ENCODE peak calls at places on chromosomes 11 and 22, in nine cellular contexts. E is body of pancreas; S is fibroblast of lung; N is breast epithelium; D is Panc1; M is colonic mucosa; U is naive thymus-derived CD4-positive, alpha-beta T cell; W is tibial artery; X is heart right ventricle. A is an unnamed sample. For H3K4me1, the result is how much of the 10 kb centered on the place peaks cover.

GRCh38 chr22:44891791-44892190 is 118.0 kb downstream of the PHF21B start:
- DNase-seq in E (no peak), S (no peak), N (peak), D (no peak), M (no peak), U (no peak), W (no peak), X (no peak), A (no peak)

GRCh38 chr11:102139081-102139498 is 28.8 kb downstream of the YAP1 start:
- DNase-seq in E (no peak), S (peak), N (no peak), D (no peak), M (no peak), U (no peak), W (peak), X (peak), A (no peak)

GRCh38 chr11:64990222-64990918 is 6.4 kb downstream of the BATF2 start:
- DNase-seq in E (no peak), S (peak), N (no peak), D (no peak), M (no peak), U (no peak), W (peak), X (peak), A (no peak)

GRCh38 chr22:48894064-48894671 is 933.5 kb downstream of the BRD1 start:
- DNase-seq in E (no peak), S (no peak), N (no peak), D (no peak), M (peak), U (no peak), W (no peak), X (no peak), A (no peak)

GRCh38 chr11:57405271-57405890 is 14.9 kb upstream of the PRG2 start:
- DNase-seq in E (no peak), S (no peak), N (no peak), D (no peak), M (no peak), U (no peak), W (no peak), X (no peak), A (no peak)

GRCh38 chr11:19241260-19242183 is 777 bp upstream of the E2F8 start:
- DNase-seq in E (peak), S (no peak), N (no peak), D (no peak), M (peak), U (peak), W (no peak), X (peak), A (no peak)

GRCh38 chr11:70024773-70025045 is 53.4 kb upstream of the ANO1 start:
- DNase-seq in E (no peak), S (no peak), N (no peak), D (no peak), M (no peak), U (no peak), W (peak), X (no peak), A (no peak)

GRCh38 chr11:35549787-35550186 is 24.4 kb upstream of the PAMR1 start:
- DNase-seq in E (no peak), S (peak), N (no peak), D (no peak), M (no peak), U (no peak), W (no peak), X (no peak), A (no peak)

GRCh38 chr11:113553235-113553634 is 78.0 kb upstream of the DRD2 start:
- DNase-seq in E (no peak), S (peak), N (no peak), D (no peak), M (no peak), U (no peak), W (peak), X (no peak), A (peak)

GRCh38 chr11:61488651-61489291 is 19.8 kb upstream of the LRRC10B start:
- DNase-seq in E (peak), S (peak), N (peak), D (no peak), M (peak), U (no peak), W (peak), X (peak), A (peak)

GRCh38 chr22:41237707-41238569 is 2.8 kb downstream of the CHADL start:
- DNase-seq in E (peak), S (peak), N (peak), D (no peak), M (peak), U (peak), W (peak), X (peak), A (peak)

GRCh38 chr11:116930177-116930576 is 92.8 kb upstream of the APOA1 start:
- DNase-seq in E (no peak), S (peak), N (no peak), D (no peak), M (peak), U (peak), W (no peak), X (peak), A (no peak)

GRCh38 chr11:76313913-76314740 is 66.8 kb downstream of the THAP12 start:
- DNase-seq in E (no peak), S (no peak), N (no peak), D (no peak), M (no peak), U (no peak), W (no peak), X (no peak), A (no peak)

GRCh38 chr11:61392991-61393595 is 706 bp downstream of the TMEM216 start:
- DNase-seq in E (no peak), S (peak), N (no peak), D (no peak), M (peak), U (no peak), W (no peak), X (no peak), A (no peak)

GRCh38 chr22:36875741-36876140 is 14.9 kb downstream of the NCF4 start:
- DNase-seq in E (no peak), S (no peak), N (no peak), D (no peak), M (no peak), U (no peak), W (no peak), X (no peak), A (no peak)

DNA sequence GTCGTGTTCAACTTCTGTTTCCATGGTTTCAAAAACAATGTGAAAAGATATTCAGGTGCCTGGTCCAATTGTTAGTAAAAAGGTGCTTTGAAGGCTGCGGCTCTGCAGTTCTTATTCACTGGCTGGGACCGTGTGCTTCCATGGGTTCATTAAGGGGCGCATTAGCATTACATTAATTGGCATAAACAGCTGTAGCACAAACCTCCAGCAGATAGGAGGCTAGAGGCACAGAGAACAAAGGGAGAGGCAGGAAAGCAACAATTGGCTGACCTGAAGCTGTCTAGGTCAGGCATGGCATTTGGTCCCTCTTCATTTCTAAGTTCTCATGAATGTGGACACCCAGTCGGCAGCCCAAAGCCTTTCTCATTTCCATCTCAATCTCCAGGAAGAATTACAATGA is 16.6 kb downstream of the PAK1 start:
- DNase-seq in E (no peak), S (no peak), N (no peak), D (no peak), M (no peak), U (no peak), W (no peak), X (no peak), A (no peak)
- H3K4me1 ChIP-seq in E (under half), S (under half), N (under half), D (under half), M (under half), U (under half), W (under half), X (under half), A (under half)

GRCh38 chr11:59187020-59187419 is 15.1 kb downstream of the DTX4 start:
- DNase-seq in E (no peak), S (no peak), N (no peak), D (no peak), M (no peak), U (no peak), W (no peak), X (no peak), A (no peak)

GRCh38 chr11:59185412-59185811 is 13.5 kb downstream of the DTX4 start:
- DNase-seq in E (no peak), S (no peak), N (no peak), D (no peak), M (peak), U (no peak), W (no peak), X (no peak), A (no peak)

GRCh38 chr11:59184876-59185275 is 12.9 kb downstream of the DTX4 start:
- DNase-seq in E (no peak), S (no peak), N (no peak), D (no peak), M (no peak), U (no peak), W (no peak), X (no peak), A (no peak)

GRCh38 chr11:59187587-59187986 is 15.7 kb downstream of the DTX4 start:
- DNase-seq in E (no peak), S (no peak), N (no peak), D (no peak), M (peak), U (no peak), W (no peak), X (peak), A (peak)

GRCh38 chr11:59186130-59186594 is 14.2 kb downstream of the DTX4 start:
- DNase-seq in E (peak), S (no peak), N (no peak), D (no peak), M (peak), U (peak), W (no peak), X (no peak), A (no peak)
- H3K4me1 ChIP-seq in E (half or more), S (under half), N (under half), D (under half), M (under half), U (under half), W (under half), X (under half), A (half or more)

GRCh38 chr11:68353669-68354068 is 41.3 kb downstream of the LRP5 start:
- DNase-seq in E (no peak), S (no peak), N (no peak), D (no peak), M (no peak), U (no peak), W (no peak), X (no peak), A (no peak)
- H3K4me1 ChIP-seq in E (under half), S (under half), N (under half), D (under half), M (under half), U (under half), W (half or more), X (under half), A (under half)

GRCh38 chr22:37911273-37911672 is 5.2 kb downstream of the MICALL1 start:
- DNase-seq in E (no peak), S (no peak), N (no peak), D (no peak), M (no peak), U (no peak), W (no peak), X (no peak), A (no peak)
- H3K4me1 ChIP-seq in E (under half), S (under half), N (under half), D (under half), M (under half), U (under half), W (under half), X (under half), A (under half)

GRCh38 chr22:39469326-39469680 is 12.5 kb downstream of the MGAT3 start:
- DNase-seq in E (no peak), S (no peak), N (no peak), D (no peak), M (no peak), U (no peak), W (no peak), X (no peak), A (no peak)

GRCh38 chr22:39468487-39469325 is 11.9 kb downstream of the MGAT3 start:
- DNase-seq in E (no peak), S (no peak), N (no peak), D (no peak), M (no peak), U (no peak), W (no peak), X (no peak), A (no peak)

GRCh38 chr22:39469681-39470461 is 13.1 kb downstream of the MGAT3 start:
- DNase-seq in E (no peak), S (no peak), N (no peak), D (no peak), M (peak), U (no peak), W (no peak), X (no peak), A (no peak)

GRCh38 chr22:39471421-39472141 is 14.8 kb downstream of the MGAT3 start:
- DNase-seq in E (no peak), S (peak), N (no peak), D (no peak), M (peak), U (no peak), W (no peak), X (peak), A (no peak)

DNA sequence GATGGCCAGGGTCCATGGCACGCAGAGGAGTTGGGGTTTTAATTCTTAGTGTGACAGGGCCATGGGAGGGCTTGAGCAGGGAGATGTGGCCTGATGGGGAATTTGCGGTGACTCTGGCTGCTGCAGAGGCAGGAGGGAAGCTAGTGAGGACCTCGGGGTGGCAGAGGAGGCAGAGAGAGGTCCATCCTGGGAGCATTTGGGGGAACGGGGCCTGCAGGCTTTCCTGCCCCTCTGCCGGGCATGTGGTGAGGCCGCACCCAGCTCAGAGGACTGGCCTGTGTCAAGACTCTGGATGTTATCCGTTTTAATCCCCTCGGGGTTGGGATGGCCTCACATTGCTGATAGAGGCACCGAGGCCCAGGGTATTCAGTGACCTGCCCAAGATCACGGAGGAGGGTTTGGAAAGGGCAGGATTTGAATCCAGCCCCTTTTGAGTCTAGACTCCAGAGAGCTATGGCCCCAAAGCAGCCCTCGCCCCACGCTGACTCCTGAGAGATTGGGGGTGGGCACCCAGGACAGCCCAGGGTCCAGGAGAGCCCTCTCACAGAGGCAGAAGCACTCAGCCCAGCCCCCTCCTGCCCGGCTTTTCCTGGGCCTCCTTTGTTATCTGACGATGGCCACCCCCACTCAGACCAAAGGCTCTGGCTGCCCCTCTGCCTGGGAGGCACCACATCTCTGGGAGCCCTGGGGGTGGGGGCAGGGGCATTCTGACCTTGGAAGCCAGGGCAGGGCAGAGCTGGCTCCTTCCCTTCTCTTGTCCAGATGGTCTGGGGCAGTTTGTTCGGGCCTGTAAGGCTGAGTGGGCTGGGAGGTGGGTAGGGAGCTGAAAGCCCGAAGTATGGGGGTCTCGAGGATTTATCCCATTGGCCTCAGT is 13.9 kb downstream of the MGAT3 start:
- DNase-seq in E (no peak), S (no peak), N (no peak), D (no peak), M (no peak), U (no peak), W (no peak), X (no peak), A (no peak)
- H3K4me1 ChIP-seq in E (under half), S (under half), N (under half), D (under half), M (under half), U (under half), W (under half), X (under half), A (half or more)

GRCh38 chr11:31806944-31807790 is 4.0 kb downstream of the PAX6 start:
- DNase-seq in E (no peak), S (peak), N (no peak), D (no peak), M (no peak), U (no peak), W (no peak), X (no peak), A (peak)

GRCh38 chr11:31807791-31808074 is 3.4 kb downstream of the PAX6 start:
- DNase-seq in E (no peak), S (no peak), N (no peak), D (no peak), M (no peak), U (no peak), W (no peak), X (no peak), A (no peak)

GRCh38 chr11:31808721-31809542 is 2.2 kb downstream of the PAX6 start:
- DNase-seq in E (no peak), S (peak), N (no peak), D (no peak), M (no peak), U (no peak), W (no peak), X (no peak), A (no peak)

GRCh38 chr11:31809543-31809856 is 1.6 kb downstream of the PAX6 start:
- DNase-seq in E (no peak), S (peak), N (no peak), D (no peak), M (no peak), U (no peak), W (no peak), X (no peak), A (no peak)

DNA sequence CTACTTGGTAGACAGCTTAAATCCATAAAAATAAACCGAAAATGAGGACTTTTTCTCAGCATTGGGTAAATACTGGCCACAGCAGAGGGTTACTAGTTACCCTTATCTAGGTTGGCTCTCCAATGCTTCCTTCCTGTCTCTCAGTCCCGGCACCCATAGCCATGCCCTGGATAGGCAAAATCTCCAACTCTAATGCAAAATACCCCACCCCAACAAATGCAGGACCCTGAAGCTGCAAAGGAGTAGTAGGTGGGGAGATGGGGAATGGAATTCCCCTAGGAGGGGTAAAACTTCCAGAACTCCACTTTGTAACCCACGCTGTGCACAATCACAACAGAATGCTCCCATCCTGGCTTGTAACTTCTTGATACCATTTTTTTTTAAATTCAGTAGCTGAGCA is 2.9 kb downstream of the PAX6 start:
- DNase-seq in E (no peak), S (peak), N (no peak), D (no peak), M (no peak), U (no peak), W (no peak), X (no peak), A (no peak)
- H3K4me1 ChIP-seq in E (half or more), S (under half), N (under half), D (under half), M (under half), U (under half), W (half or more), X (half or more), A (under half)

A was measured in tibial nerve.